ENCODE peak calls at places on chromosomes 3 and 15, in five cellular contexts. I, F, X, R and Z are unnamed samples.

GRCh38 chr3:23626442-23626841 is 179.3 kb upstream of the UBE2E1 start:
- DNase-seq in I (no peak), R (no peak), X (no peak), F (no peak), Z (no peak)

GRCh38 chr3:190359813-190360212 is 28.1 kb upstream of the CLDN16 start:
- DNase-seq in I (no peak), R (no peak), X (no peak), F (no peak), Z (no peak)

GRCh38 chr15:40263036-40263754 is 19.7 kb downstream of the ANKRD63 start:
- DNase-seq in I (no peak), R (no peak), F (no peak), X (no peak), Z (no peak)

GRCh38 chr15:69067296-69067695 is 52.8 kb downstream of the NOX5 start:
- DNase-seq in X (no peak), F (no peak), I (no peak), R (no peak), Z (no peak)

GRCh38 chr3:76509179-76509830 is 530.6 kb upstream of the ROBO2 start:
- DNase-seq in F (no peak), X (no peak), I (no peak), R (no peak), Z (no peak)

GRCh38 chr3:185925353-185925752 is 12.5 kb downstream of the TRA2B start:
- DNase-seq in X (no peak), I (no peak), F (no peak), R (no peak), Z (no peak)

GRCh38 chr15:95760508-95760907 is 570.0 kb upstream of the NR2F2 start:
- DNase-seq in R (peak; percentile 86), X (peak; percentile 68), I (peak; percentile 30), F (peak; percentile 55), Z (no peak)

GRCh38 chr3:10437272-10437994 is 68.0 kb downstream of the ATP2B2 start:
- DNase-seq in X (no peak), F (no peak), I (no peak), R (no peak), Z (no peak)

GRCh38 chr3:144463916-144464315 is 492.3 kb downstream of the DIPK2A start:
- DNase-seq in I (no peak), X (no peak), R (no peak), F (no peak), Z (no peak)

GRCh38 chr15:101185336-101185735 is 66.5 kb downstream of the CHSY1 start:
- DNase-seq in F (no peak), X (no peak), I (no peak), R (no peak), Z (no peak)

GRCh38 chr3:143207338-143207961 is 87.9 kb downstream of the CHST2 start:
- DNase-seq in F (no peak), I (no peak), R (no peak), X (peak; percentile 10), Z (no peak)
- TF ChIP-seq POLR2A in F (no peak), I (no peak), R (no peak), X (no peak), Z (no peak)

DNA sequence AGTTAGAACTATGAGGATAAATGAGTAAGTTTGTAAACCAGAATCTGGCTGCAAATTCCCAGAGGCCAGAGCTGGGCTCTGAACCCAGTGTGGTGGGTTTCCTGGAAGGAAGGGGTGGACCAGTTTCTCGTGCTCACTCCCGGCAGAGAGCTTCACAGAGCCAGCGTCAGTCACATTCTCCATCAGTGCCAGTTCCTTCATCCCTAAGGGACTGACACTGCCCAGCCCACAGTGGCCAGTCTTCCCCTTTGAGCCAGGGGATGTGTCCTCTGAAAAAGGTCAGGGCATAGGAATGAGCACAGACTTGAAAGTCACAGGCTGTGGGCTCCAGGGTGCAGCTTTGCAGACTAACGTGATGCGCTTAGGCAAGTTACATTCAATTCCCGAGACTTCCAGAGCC is 135.8 kb upstream of the HACD2 start:
- DNase-seq in X (no peak), F (no peak), I (no peak), R (no peak), Z (no peak)
- TF ChIP-seq EP300 in X (no peak), F (no peak), I (no peak), R (no peak), Z (no peak)

GRCh38 chr15:49843725-49844124 is 222.9 kb downstream of the DTWD1 start:
- DNase-seq in F (no peak), I (no peak), X (peak; percentile 24), R (no peak), Z (no peak)

GRCh38 chr15:49848824-49849209 is 228.0 kb downstream of the DTWD1 start:
- DNase-seq in X (no peak), F (no peak), R (no peak), I (no peak), Z (no peak)

GRCh38 chr15:49847937-49848823 is 227.3 kb downstream of the DTWD1 start:
- DNase-seq in I (no peak), X (peak; percentile 91), R (no peak), F (no peak), Z (no peak)

GRCh38 chr15:49844390-49844789 is 223.5 kb downstream of the DTWD1 start:
- DNase-seq in I (peak; percentile 35), R (no peak), F (no peak), X (no peak), Z (no peak)

GRCh38 chr15:49847436-49847835 is 226.6 kb downstream of the DTWD1 start:
- DNase-seq in R (no peak), I (no peak), X (no peak), F (no peak), Z (no peak)
- TF ChIP-seq POLR2A in R (no peak), I (no peak), X (no peak), F (no peak), Z (no peak)

GRCh38 chr3:122680381-122681293 is at the start of gene PARP14:
- DNase-seq in F (peak; percentile 75), R (peak; percentile 83), X (peak; percentile 52), I (peak; percentile 55), Z (peak; percentile 79)

GRCh38 chr3:122679085-122679466 is 1.6 kb upstream of the PARP14 start:
- DNase-seq in F (peak; percentile 82), I (peak; percentile 64), X (peak; percentile 82), R (peak; percentile 84), Z (peak; percentile 84)

GRCh38 chr3:122681294-122682015 is 816 bp downstream of the PARP14 start:
- DNase-seq in F (peak; percentile 56), R (no peak), X (no peak), I (no peak), Z (no peak)

GRCh38 chr3:122678496-122678895 is 2.1 kb upstream of the PARP14 start:
- DNase-seq in R (no peak), I (no peak), X (no peak), F (no peak), Z (no peak)

DNA sequence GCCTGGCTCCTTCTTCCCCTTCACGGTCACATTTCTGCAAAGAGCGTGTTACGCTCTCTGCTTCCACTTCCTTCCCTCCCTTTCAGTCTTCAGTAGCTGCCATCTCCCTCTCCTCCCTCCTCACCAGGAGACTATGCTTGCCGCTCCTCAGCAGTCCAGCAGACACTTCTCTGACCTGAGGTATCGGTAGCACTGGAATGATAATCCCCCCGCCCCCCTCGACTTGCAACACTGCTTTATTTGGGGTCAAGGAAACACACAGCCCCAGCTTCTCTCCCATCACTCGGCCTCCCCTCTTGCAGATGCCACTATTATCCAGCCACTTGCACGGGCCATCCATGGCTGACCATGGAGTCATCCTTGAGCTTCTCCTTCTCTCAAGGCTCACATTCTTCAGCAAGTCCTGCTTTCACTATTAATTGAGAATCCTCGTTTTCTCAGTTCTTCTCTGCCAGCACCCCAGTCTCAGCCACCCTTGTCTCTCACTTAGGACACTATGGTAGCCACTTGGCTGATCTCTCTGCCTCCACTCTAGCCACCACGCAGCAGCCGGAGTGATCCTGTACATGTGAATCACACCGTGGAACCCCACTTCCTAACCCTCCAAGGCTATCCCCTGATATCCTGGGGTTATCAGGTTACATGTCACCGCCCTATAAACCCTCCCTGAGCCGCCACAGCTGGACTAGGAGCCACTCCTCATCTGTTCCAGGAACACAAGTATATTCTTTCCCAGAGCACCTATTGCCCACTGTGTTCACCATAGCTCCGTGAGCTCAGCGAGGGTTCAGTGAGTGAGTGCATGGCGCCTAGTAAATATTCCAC is 960 bp upstream of the PARP14 start:
- DNase-seq in I (no peak), F (no peak), R (peak; percentile 49), X (peak; percentile 10), Z (peak; percentile 36)
- TF ChIP-seq EP300 in I (no peak), F (no peak), R (no peak), X (no peak), Z (no peak)

GRCh38 chr3:48301814-48302194 is 31.7 kb downstream of the SPINK8 start:
- DNase-seq in X (peak; percentile 45), I (peak; percentile 21), F (no peak), R (peak; percentile 48), Z (peak; percentile 26)

GRCh38 chr3:48299746-48300361 is 33.6 kb downstream of the SPINK8 start:
- DNase-seq in R (no peak), F (no peak), I (no peak), X (no peak), Z (no peak)

GRCh38 chr3:48303021-48303420 is 30.4 kb downstream of the SPINK8 start:
- DNase-seq in X (no peak), F (no peak), R (no peak), I (no peak), Z (no peak)

GRCh38 chr3:48297111-48297810 is 36.2 kb downstream of the SPINK8 start:
- DNase-seq in X (no peak), I (no peak), R (no peak), F (no peak), Z (no peak)

DNA sequence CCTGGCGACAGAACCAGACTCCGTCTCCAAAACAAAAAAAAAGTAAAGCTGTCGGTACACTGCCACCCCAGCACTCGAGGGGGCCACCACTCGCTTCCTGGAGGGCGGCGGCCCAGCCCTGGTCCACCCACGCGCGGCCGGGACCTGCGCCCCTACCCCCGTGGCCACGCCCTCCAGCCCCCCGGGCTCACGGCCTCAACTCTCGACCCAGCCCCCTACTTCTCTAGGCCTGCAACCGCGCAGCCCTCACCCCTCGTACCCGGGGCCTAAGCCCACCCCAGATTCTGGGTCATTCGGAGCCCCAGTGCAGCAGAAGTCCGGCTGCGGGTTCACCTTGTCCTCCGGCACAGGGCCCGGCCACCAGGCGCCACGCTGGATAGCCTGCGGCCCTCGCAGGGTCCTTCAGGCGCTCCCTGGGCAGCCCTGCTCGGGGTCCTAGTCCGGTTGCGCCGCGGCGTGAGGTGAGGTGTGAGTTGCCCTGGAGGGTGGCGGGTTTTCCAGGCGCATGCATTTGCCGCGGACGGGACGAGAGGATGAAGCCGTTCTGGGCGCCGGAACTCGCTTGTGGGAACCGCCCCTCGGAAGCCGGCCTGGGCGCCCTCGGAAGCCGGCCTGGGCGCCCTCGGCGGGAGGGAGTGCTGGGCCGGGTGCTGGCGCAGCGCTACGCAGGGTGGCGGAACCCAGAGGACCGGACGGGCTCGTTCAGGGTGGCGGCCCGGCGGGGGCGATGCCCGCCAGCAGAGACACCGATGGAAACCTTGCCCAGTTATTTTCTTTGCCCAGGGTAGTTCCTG is 32.2 kb downstream of the SPINK8 start:
- DNase-seq in F (peak; percentile 97), R (peak; percentile 96), I (peak; percentile 80), X (peak; percentile 89), Z (peak; percentile 92)
- TF ChIP-seq POLR2A in F (peak; percentile 76), R (peak; percentile 86), I (peak; percentile 72), X (peak; percentile 56), Z (peak; percentile 13)

GRCh38 chr3:51398595-51399310 is 7.7 kb downstream of the RBM15B start:
- DNase-seq in I (no peak), X (no peak), F (no peak), R (no peak), Z (no peak)
- TF ChIP-seq EP300 in I (no peak), X (no peak), F (no peak), R (no peak), Z (no peak)